ENCODE peak calls at places on chromosomes 1 and 21, in ten cellular contexts. Q, Y, J, C, V, L, I, E, Z and D are unnamed samples.

GRCh38 chr1:200542162-200542561 is 78.4 kb downstream of the KIF14 start:
- DNase-seq in Q (no peak), Y (no peak), J (no peak), C (no peak), V (no peak), L (no peak), I (no peak), E (no peak), Z (no peak), D (no peak)

GRCh38 chr1:20426923-20427322 is 59.1 kb downstream of the CAMK2N1 start:
- DNase-seq in Q (no peak), Y (no peak), J (no peak), C (no peak), V (peak), L (no peak), I (peak), E (no peak), Z (peak), D (peak)

GRCh38 chr1:4655674-4656532 is 1.5 kb downstream of the AJAP1 start:
- DNase-seq in Q (peak), Y (peak), J (no peak), C (no peak), V (no peak), L (peak), I (peak), E (peak), Z (peak), D (peak)

GRCh38 chr21:27462786-27463185 is 495.9 kb upstream of the ADAMTS5 start:
- DNase-seq in Q (no peak), Y (no peak), J (no peak), C (no peak), V (no peak), L (no peak), I (no peak), E (no peak), Z (no peak), D (no peak)

GRCh38 chr1:162145966-162146696 is 76.6 kb downstream of the NOS1AP start:
- DNase-seq in Q (no peak), Y (no peak), J (no peak), C (no peak), V (no peak), L (no peak), I (no peak), E (no peak), Z (no peak), D (no peak)

GRCh38 chr1:6168947-6169586 is 11.1 kb downstream of the CHD5 start:
- DNase-seq in Q (no peak), Y (no peak), J (no peak), C (no peak), V (no peak), L (no peak), I (no peak), E (no peak), Z (no peak), D (no peak)

GRCh38 chr1:207288315-207288714 is 33.2 kb upstream of the CD55 start:
- DNase-seq in Q (no peak), Y (no peak), J (no peak), C (no peak), V (no peak), L (no peak), I (no peak), E (no peak), Z (no peak), D (no peak)

GRCh38 chr1:230176871-230177411 is 109.9 kb downstream of the GALNT2 start:
- DNase-seq in Q (peak), Y (no peak), J (no peak), C (no peak), V (no peak), L (peak), I (peak), E (peak), Z (no peak), D (peak)

GRCh38 chr1:10979483-10979920 is 33.0 kb upstream of the TARDBP start:
- DNase-seq in Q (peak), Y (no peak), J (no peak), C (no peak), V (no peak), L (peak), I (no peak), E (no peak), Z (no peak), D (no peak)

GRCh38 chr1:52403566-52404115 is 582 bp downstream of the ORC1 start:
- DNase-seq in Q (no peak), Y (no peak), J (peak), C (peak), V (peak), L (no peak), I (peak), E (peak), Z (peak), D (peak)

GRCh38 chr1:215761446-215761845 is 194.3 kb downstream of the KCTD3 start:
- DNase-seq in Q (no peak), Y (no peak), J (no peak), C (no peak), V (no peak), L (no peak), I (no peak), E (no peak), Z (no peak), D (no peak)

GRCh38 chr1:16143566-16144324 is 12.1 kb downstream of the EPHA2 start:
- DNase-seq in Q (no peak), Y (peak), J (peak), C (no peak), V (no peak), L (no peak), I (peak), E (no peak), Z (no peak), D (no peak)

GRCh38 chr1:114208659-114209215 is 55.1 kb upstream of the SYT6 start:
- DNase-seq in Q (no peak), Y (no peak), J (no peak), C (no peak), V (no peak), L (no peak), I (no peak), E (no peak), Z (no peak), D (no peak)

GRCh38 chr1:21280011-21280471 is 10.2 kb downstream of the ECE1 start:
- DNase-seq in Q (no peak), Y (no peak), J (peak), C (no peak), V (no peak), L (no peak), I (peak), E (no peak), Z (no peak), D (no peak)

GRCh38 chr1:161216945-161217712 is 2.0 kb downstream of the FCER1G start:
- DNase-seq in Q (peak), Y (no peak), J (no peak), C (no peak), V (peak), L (no peak), I (peak), E (no peak), Z (peak), D (peak)

GRCh38 chr1:54805466-54805865 is 4.3 kb upstream of the TTC22 start:
- DNase-seq in Q (no peak), Y (no peak), J (no peak), C (no peak), V (no peak), L (no peak), I (no peak), E (no peak), Z (no peak), D (no peak)

GRCh38 chr1:40986328-40986783 is 6.9 kb downstream of the CTPS1 start:
- DNase-seq in Q (no peak), Y (no peak), J (no peak), C (no peak), V (no peak), L (no peak), I (no peak), E (no peak), Z (no peak), D (no peak)

GRCh38 chr1:89659322-89660061 is 26.6 kb downstream of the LRRC8C start:
- DNase-seq in Q (no peak), Y (no peak), J (no peak), C (no peak), V (no peak), L (no peak), I (peak), E (no peak), Z (no peak), D (no peak)

GRCh38 chr1:203378529-203379271 is 27.8 kb upstream of the FMOD start:
- DNase-seq in Q (no peak), Y (no peak), J (no peak), C (no peak), V (no peak), L (no peak), I (peak), E (no peak), Z (no peak), D (peak)

GRCh38 chr1:53050310-53050709 is 11.7 kb upstream of the PODN start:
- DNase-seq in Q (no peak), Y (no peak), J (no peak), C (no peak), V (no peak), L (no peak), I (no peak), E (no peak), Z (no peak), D (no peak)

GRCh38 chr1:106960412-106960811 is 96.1 kb upstream of the PRMT6 start:
- DNase-seq in Q (no peak), Y (no peak), J (no peak), C (no peak), V (no peak), L (no peak), I (no peak), E (no peak), Z (no peak), D (no peak)

GRCh38 chr1:106954830-106955229 is 101.6 kb upstream of the PRMT6 start:
- DNase-seq in Q (no peak), Y (no peak), J (no peak), C (no peak), V (no peak), L (no peak), I (no peak), E (no peak), Z (no peak), D (no peak)

GRCh38 chr1:106961671-106962070 is 94.8 kb upstream of the PRMT6 start:
- DNase-seq in Q (no peak), Y (no peak), J (no peak), C (no peak), V (no peak), L (no peak), I (no peak), E (no peak), Z (no peak), D (no peak)

GRCh38 chr1:106956721-106957120 is 99.8 kb upstream of the PRMT6 start:
- DNase-seq in Q (no peak), Y (no peak), J (no peak), C (no peak), V (no peak), L (no peak), I (no peak), E (no peak), Z (no peak), D (no peak)

DNA sequence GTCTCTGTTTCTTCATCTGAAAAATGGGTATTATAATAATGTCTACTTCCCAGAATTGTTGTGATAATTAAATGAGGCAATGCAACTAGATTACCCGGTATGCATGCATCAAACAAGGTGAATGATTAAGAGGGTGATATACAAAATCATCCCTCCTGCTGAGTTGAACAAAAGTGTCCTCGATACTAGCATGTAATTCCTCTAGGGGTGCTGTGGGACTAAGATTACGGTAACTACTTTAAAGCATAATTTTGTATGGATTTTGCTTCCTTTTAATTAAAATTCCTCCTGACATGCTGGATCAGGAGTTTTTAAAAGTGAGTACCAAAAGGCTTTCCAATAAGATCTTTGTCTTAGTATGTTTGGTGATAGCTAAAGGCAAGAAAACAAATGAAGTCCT is 98.7 kb upstream of the PRMT6 start:
- DNase-seq in Q (no peak), Y (no peak), J (no peak), C (no peak), V (no peak), L (no peak), I (no peak), E (no peak), Z (no peak), D (no peak)
- TF ChIP-seq CTCF in Q (no peak), Y (no peak), J (no peak), C (no peak), V (peak), L (no peak), I (no peak), E (no peak), Z (no peak), D (no peak)

DNA sequence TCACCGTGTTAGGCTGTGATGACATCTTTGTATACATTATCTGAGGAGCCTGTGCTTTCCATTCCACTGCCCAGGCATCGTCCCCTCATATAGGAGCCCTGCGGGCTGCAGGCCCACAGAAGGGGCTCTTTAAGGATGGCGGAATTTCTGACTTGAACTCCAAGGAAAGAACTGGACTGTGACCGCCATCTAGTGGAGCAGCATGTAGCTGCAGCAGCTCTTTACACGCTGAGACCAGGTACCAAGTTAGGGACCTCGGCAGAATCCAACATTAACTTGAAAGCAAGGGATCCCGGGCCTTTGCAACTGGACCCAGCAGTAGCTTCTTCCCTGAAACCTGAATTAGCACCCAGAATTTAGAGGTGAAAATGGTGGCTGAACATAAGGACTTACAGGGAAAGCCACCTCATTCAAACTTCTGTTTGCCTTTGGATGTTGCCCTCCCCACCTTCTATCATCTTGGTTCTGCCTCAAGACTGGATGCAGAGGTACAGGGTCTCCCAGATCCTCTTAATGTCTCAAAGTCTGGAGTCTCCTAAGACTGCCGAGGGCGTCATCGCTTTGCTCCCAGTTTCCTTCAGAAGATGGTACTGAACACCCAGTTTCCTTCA is 140.5 kb downstream of the ZSCAN20 start:
- DNase-seq in Q (no peak), Y (no peak), J (peak), C (peak), V (peak), L (peak), I (peak), E (peak), Z (peak), D (peak)
- TF ChIP-seq CTCF in Q (peak), Y (peak), J (peak), C (peak), V (peak), L (peak), I (peak), E (peak), Z (peak), D (peak)

GRCh38 chr1:119818181-119818580 is 6.9 kb upstream of the REG4 start:
- DNase-seq in Q (no peak), Y (no peak), J (no peak), C (no peak), V (no peak), L (no peak), I (no peak), E (no peak), Z (no peak), D (peak)
- TF ChIP-seq CTCF in Q (no peak), Y (no peak), J (no peak), C (no peak), V (no peak), L (no peak), I (no peak), E (no peak), Z (no peak), D (no peak)

DNA sequence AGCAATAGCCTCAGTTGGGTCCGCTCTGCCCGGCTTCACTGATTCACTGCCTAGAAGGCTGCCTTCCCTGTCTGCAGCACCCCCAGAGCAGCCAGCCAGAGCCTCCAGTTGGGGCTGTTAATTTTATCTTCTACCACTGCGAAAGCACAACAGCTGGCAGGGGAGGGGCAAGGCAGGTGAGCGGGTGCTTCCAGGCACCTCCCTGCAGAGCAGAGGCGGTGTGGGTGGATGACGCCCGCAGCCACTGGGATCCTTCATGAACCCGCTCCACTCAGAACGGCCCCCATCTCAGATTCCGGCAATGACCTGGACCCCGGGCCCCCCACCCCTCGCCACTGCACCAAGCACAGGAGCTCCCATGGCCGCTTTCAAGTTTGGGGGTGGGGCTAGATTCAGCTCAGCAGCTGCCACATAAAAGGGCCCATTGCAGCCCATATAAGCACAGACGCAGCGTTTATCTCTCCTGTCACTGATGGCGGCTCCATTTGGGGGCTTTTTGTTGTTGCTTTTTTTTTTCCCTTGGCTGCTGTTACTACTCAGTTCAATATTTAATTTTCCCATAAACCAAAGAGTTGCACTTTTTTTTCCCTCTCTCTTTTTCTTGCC is 128.0 kb upstream of the KLHDC7A start:
- DNase-seq in Q (no peak), Y (no peak), J (no peak), C (no peak), V (no peak), L (no peak), I (no peak), E (no peak), Z (no peak), D (no peak)
- TF ChIP-seq CTCF in Q (no peak), Y (no peak), J (no peak), C (no peak), V (no peak), L (no peak), I (no peak), E (no peak), Z (no peak), D (no peak)

GRCh38 chr1:30461640-30462039 is 261.7 kb downstream of the MATN1 start:
- DNase-seq in Q (no peak), Y (peak), J (no peak), C (no peak), V (no peak), L (no peak), I (no peak), E (no peak), Z (no peak), D (no peak)
- TF ChIP-seq CTCF in Q (no peak), Y (no peak), J (no peak), C (no peak), V (no peak), L (no peak), I (no peak), E (no peak), Z (no peak), D (no peak)

DNA sequence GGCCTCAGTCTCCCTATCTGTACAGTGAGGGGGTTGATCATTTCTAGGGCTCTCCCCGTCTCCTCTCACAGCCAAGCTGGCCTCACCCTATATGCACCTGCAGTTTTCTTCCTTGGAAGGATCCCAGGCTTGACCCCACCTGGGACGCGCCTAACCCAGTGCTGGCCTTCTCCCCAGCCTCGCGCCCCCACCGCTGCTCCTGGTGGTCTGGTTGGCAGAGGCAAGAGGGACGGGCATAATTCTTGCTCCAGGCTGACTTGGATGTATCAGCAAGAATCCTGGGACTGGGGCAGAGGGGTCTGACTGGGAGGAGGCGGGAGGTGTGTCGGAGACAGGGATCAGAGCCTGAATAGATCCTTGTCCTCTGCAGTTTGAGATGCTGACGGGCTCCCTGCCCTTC is 25.2 kb downstream of the RPS6KA1 start:
- DNase-seq in Q (no peak), Y (no peak), J (no peak), C (no peak), V (no peak), L (no peak), I (no peak), E (no peak), Z (no peak), D (no peak)
- TF ChIP-seq CTCF in Q (no peak), Y (no peak), J (no peak), C (no peak), V (no peak), L (no peak), I (no peak), E (no peak), Z (no peak), D (no peak)